ENCODE peak calls at places on chromosome 13, in nine cellular contexts. B, K, V, X, U, N, I, Z and L are unnamed samples. For H3K4me1, the result is how much of the 10 kb centered on the place peaks cover.

GRCh38 chr13:99436013-99436412 is 65.3 kb upstream of the TM9SF2 start:
- DNase-seq in B (no peak), K (no peak), V (no peak), X (no peak), U (peak), N (no peak), I (no peak), Z (no peak), L (no peak)

GRCh38 chr13:31242342-31242741 is 42.6 kb downstream of the B3GLCT start:
- DNase-seq in B (no peak), K (no peak), V (no peak), X (no peak), U (no peak), N (no peak), I (no peak), Z (no peak), L (no peak)

GRCh38 chr13:105918842-105919741 is 616.4 kb downstream of the EFNB2 start:
- DNase-seq in B (peak), K (no peak), V (peak), X (no peak), U (peak), N (no peak), I (peak), Z (peak), L (no peak)

GRCh38 chr13:67224148-67224846 is 5.8 kb downstream of the PCDH9 start:
- DNase-seq in B (peak), K (peak), V (peak), X (peak), U (peak), N (peak), I (peak), Z (peak), L (no peak)

GRCh38 chr13:75264611-75265010 is 217.4 kb downstream of the TBC1D4 start:
- DNase-seq in B (no peak), K (no peak), V (no peak), X (no peak), U (no peak), N (no peak), I (no peak), Z (no peak), L (peak)

GRCh38 chr13:26976336-26976735 is 195.3 kb downstream of the USP12 start:
- DNase-seq in B (no peak), K (no peak), V (no peak), X (no peak), U (no peak), N (no peak), I (no peak), Z (no peak), L (no peak)

GRCh38 chr13:69331245-69331644 is 776.4 kb upstream of the ATXN8OS start:
- DNase-seq in B (no peak), K (no peak), V (no peak), X (no peak), U (no peak), N (no peak), I (no peak), Z (no peak), L (no peak)

GRCh38 chr13:93231867-93232266 is 5.3 kb downstream of the GPC6 start:
- DNase-seq in B (no peak), K (no peak), V (no peak), X (no peak), U (no peak), N (no peak), I (no peak), Z (no peak), L (no peak)

GRCh38 chr13:57640582-57640981 is 9.0 kb downstream of the PCDH17 start:
- DNase-seq in B (no peak), K (no peak), V (no peak), X (no peak), U (no peak), N (no peak), I (no peak), Z (no peak), L (no peak)

GRCh38 chr13:102089177-102089576 is 312.7 kb downstream of the FGF14 start:
- DNase-seq in B (no peak), K (no peak), V (no peak), X (no peak), U (no peak), N (no peak), I (no peak), Z (no peak), L (no peak)

GRCh38 chr13:74270018-74270417 is 135.8 kb upstream of the KLF12 start:
- DNase-seq in B (no peak), K (no peak), V (no peak), X (no peak), U (peak), N (no peak), I (peak), Z (no peak), L (no peak)

GRCh38 chr13:29707876-29708543 is 112.5 kb upstream of the SLC7A1 start:
- DNase-seq in B (no peak), K (no peak), V (peak), X (no peak), U (peak), N (peak), I (peak), Z (peak), L (no peak)

GRCh38 chr13:95275322-95276118 is 25.7 kb downstream of the ABCC4 start:
- DNase-seq in B (no peak), K (no peak), V (no peak), X (no peak), U (no peak), N (no peak), I (no peak), Z (peak), L (no peak)

GRCh38 chr13:75745387-75745786 is 109.3 kb downstream of the LMO7 start:
- DNase-seq in B (no peak), K (no peak), V (no peak), X (no peak), U (no peak), N (no peak), I (no peak), Z (no peak), L (no peak)

GRCh38 chr13:47680752-47681151 is 320.3 kb downstream of the SUCLA2 start:
- DNase-seq in B (no peak), K (no peak), V (no peak), X (no peak), U (peak), N (no peak), I (peak), Z (no peak), L (no peak)

GRCh38 chr13:26787961-26788360 is 27.4 kb upstream of the GPR12 start:
- DNase-seq in B (no peak), K (no peak), V (no peak), X (no peak), U (no peak), N (no peak), I (no peak), Z (no peak), L (no peak)

GRCh38 chr13:72072223-72072622 is 205.2 kb upstream of the DACH1 start:
- DNase-seq in B (no peak), K (no peak), V (no peak), X (no peak), U (no peak), N (no peak), I (no peak), Z (no peak), L (no peak)

GRCh38 chr13:99087954-99088491 is 110.2 kb upstream of the DOCK9 start:
- DNase-seq in B (no peak), K (no peak), V (no peak), X (no peak), U (no peak), N (peak), I (no peak), Z (no peak), L (no peak)

GRCh38 chr13:86922936-86923335 is 748.2 kb upstream of the SLITRK5 start:
- DNase-seq in B (no peak), K (no peak), V (no peak), X (no peak), U (no peak), N (no peak), I (peak), Z (no peak), L (no peak)

GRCh38 chr13:110683921-110684320 is 22.0 kb downstream of the CARS2 start:
- DNase-seq in B (no peak), K (no peak), V (no peak), X (peak), U (no peak), N (no peak), I (no peak), Z (no peak), L (no peak)

GRCh38 chr13:110684388-110685056 is 21.4 kb downstream of the CARS2 start:
- DNase-seq in B (no peak), K (no peak), V (no peak), X (peak), U (no peak), N (no peak), I (no peak), Z (no peak), L (no peak)

GRCh38 chr13:110681868-110682550 is 23.9 kb downstream of the CARS2 start:
- DNase-seq in B (no peak), K (no peak), V (no peak), X (peak), U (no peak), N (no peak), I (no peak), Z (no peak), L (no peak)

GRCh38 chr13:110682746-110683145 is 23.2 kb downstream of the CARS2 start:
- DNase-seq in B (no peak), K (no peak), V (no peak), X (peak), U (no peak), N (no peak), I (no peak), Z (no peak), L (no peak)

DNA sequence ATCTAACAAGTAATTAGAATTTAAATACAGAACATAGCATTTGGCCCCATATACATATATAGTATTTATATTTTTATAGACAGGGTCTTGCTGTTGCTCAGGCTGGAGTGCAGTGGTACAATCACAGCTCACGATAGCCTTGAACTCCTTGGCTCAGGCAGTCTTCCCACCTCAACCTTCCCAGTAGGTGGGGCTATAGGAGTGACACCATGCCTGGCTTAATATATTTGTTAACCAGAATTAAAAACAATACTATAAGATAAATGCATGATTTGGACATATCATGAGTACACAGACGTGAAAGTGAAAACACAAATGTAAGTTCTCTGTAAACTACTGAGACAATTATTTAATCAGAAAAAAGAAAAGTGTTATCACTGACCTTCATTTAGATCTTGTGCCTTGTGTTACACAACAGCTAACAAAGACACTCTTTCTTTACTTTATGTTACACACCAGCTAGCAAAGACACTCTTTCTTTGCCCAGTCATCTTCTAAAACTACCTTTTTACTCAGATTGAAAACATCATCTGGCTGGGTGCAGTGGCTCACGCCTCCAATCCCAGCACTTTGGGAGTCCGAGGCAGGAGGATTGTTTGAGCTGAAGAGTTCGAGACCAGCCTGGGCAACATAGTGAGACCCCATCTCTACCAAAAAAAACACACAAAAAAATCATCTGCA is 22.6 kb downstream of the CARS2 start:
- DNase-seq in B (no peak), K (no peak), V (no peak), X (peak), U (peak), N (peak), I (peak), Z (no peak), L (no peak)
- TF ChIP-seq CTCF in B (peak), K (no peak), V (peak), X (no peak), U (peak), N (peak), I (peak), Z (peak), L (peak)

GRCh38 chr13:25699056-25699455 is 327.3 kb downstream of the ATP8A2 start:
- DNase-seq in B (no peak), K (no peak), V (no peak), X (no peak), U (no peak), N (no peak), I (no peak), Z (no peak), L (no peak)
- H3K27ac ChIP-seq in B (no peak), K (no peak), V (no peak), X (no peak), U (no peak), N (no peak), I (no peak), Z (no peak), L (no peak)

GRCh38 chr13:113843063-113843654 is 20.7 kb downstream of the GAS6 start:
- DNase-seq in B (no peak), K (no peak), V (no peak), X (no peak), U (no peak), N (no peak), I (no peak), Z (no peak), L (no peak)

GRCh38 chr13:113842336-113843062 is 21.4 kb downstream of the GAS6 start:
- DNase-seq in B (no peak), K (no peak), V (no peak), X (no peak), U (no peak), N (no peak), I (no peak), Z (no peak), L (no peak)

GRCh38 chr13:113839536-113840204 is 24.2 kb downstream of the GAS6 start:
- DNase-seq in B (no peak), K (no peak), V (peak), X (no peak), U (no peak), N (no peak), I (no peak), Z (peak), L (no peak)

GRCh38 chr13:113840541-113841354 is 23.1 kb downstream of the GAS6 start:
- DNase-seq in B (no peak), K (no peak), V (no peak), X (no peak), U (no peak), N (no peak), I (no peak), Z (no peak), L (no peak)

GRCh38 chr13:113841355-113841653 is 22.6 kb downstream of the GAS6 start:
- DNase-seq in B (no peak), K (no peak), V (no peak), X (no peak), U (no peak), N (no peak), I (no peak), Z (no peak), L (no peak)
- H3K4me1 ChIP-seq in B (under half), K (under half), V (under half), X (under half), U (half or more), N (half or more), I (under half), Z (under half), L (half or more)

GRCh38 chr13:111130111-111130508 is 15.0 kb downstream of the ARHGEF7 start:
- DNase-seq in B (no peak), K (no peak), V (no peak), X (no peak), U (no peak), N (no peak), I (no peak), Z (no peak), L (no peak)
- TF ChIP-seq CTCF in B (no peak), K (no peak), V (no peak), X (no peak), U (no peak), N (no peak), I (no peak), Z (no peak), L (no peak)

DNA sequence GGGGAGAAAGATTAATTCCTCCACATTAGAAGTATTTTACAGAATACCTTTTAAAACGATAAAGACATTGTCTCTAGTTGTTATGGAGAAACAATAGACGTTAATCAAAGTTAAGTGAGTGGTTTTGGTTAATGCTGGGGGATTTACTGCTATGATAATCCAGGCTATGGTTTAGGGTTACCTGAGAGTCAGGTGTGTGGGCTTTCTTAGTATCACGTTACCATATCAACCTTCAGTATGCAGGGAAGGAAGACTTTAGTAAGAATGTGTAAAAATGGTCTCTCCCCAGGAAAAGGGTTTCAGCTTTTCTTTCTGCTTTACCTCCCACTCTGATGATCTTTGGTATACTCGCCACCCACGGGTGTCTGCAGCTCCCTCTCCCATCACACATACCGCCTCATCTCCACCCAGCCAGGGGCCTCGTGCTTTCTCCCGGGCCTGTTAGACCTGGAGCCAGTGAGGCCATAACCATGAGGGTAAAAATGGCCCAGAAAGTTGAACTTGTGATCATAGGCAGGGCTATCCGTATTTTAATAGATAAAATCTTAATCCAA is 45.6 kb upstream of the WDFY2 start:
- DNase-seq in B (no peak), K (no peak), V (no peak), X (no peak), U (no peak), N (no peak), I (no peak), Z (no peak), L (no peak)
- H3K27ac ChIP-seq in B (no peak), K (no peak), V (no peak), X (no peak), U (no peak), N (no peak), I (no peak), Z (no peak), L (peak)

DNA sequence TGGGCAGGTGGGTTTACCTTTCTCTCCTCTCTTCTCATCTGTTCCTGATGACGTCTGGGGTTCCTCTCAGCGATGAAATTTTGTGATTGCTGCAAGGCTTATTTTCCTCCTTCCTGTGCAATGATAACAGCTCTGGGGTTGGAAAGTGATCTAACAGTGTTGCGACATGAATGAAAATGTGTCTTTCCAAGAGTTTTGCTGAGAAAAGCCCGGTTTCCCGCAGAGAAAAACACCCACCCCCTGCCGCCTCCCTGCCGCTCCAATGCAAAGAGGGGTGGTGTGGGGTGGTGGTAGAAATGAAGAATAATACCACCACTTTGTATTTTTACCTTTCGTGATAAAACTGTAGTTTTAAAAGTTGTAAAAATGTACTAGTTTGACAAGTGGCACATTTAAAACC is 232.0 kb downstream of the OLFM4 start:
- DNase-seq in B (no peak), K (no peak), V (no peak), X (no peak), U (no peak), N (no peak), I (no peak), Z (no peak), L (no peak)
- H3K4me1 ChIP-seq in B (under half), K (under half), V (under half), X (under half), U (under half), N (under half), I (under half), Z (under half), L (under half)

GRCh38 chr13:39049274-39049673 is 11.0 kb downstream of the NHLRC3 start:
- DNase-seq in B (no peak), K (no peak), V (no peak), X (no peak), U (no peak), N (no peak), I (no peak), Z (no peak), L (no peak)

GRCh38 chr13:39054112-39054511 is 15.9 kb downstream of the NHLRC3 start:
- DNase-seq in B (no peak), K (no peak), V (no peak), X (no peak), U (no peak), N (no peak), I (no peak), Z (no peak), L (no peak)

GRCh38 chr13:39048806-39049205 is 10.6 kb downstream of the NHLRC3 start:
- DNase-seq in B (no peak), K (no peak), V (no peak), X (no peak), U (no peak), N (no peak), I (no peak), Z (no peak), L (no peak)

GRCh38 chr13:39052944-39053343 is 14.7 kb downstream of the NHLRC3 start:
- DNase-seq in B (no peak), K (no peak), V (no peak), X (no peak), U (no peak), N (no peak), I (no peak), Z (no peak), L (no peak)

DNA sequence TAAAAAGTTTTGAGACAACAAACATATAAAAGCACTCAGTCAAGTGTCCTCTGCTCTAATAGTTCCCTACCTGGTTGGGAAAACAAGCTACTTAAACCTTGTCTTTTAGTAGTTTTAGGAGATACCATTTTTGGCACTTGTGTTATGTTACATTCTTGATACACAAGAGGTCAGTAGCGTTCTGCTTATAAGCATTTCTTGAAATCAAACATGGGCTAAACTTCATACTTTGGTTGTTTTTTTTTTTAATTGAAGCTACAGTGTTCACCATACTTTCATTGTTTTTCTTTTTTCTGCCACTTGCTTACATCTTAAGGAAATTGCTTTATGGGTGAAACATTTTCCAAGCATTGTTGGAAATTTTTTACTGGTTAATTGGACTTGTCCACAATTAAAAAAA is 12.9 kb downstream of the NHLRC3 start:
- DNase-seq in B (no peak), K (no peak), V (no peak), X (no peak), U (peak), N (no peak), I (peak), Z (no peak), L (no peak)
- TF ChIP-seq CTCF in B (no peak), K (peak), V (no peak), X (peak), U (peak), N (no peak), I (peak), Z (no peak), L (peak)

GRCh38 chr13:43572601-43573360 is 214.0 kb downstream of the ENOX1 start:
- DNase-seq in B (no peak), K (no peak), V (no peak), X (no peak), U (peak), N (no peak), I (peak), Z (no peak), L (peak)

GRCh38 chr13:43573361-43573740 is 213.4 kb downstream of the ENOX1 start:
- DNase-seq in B (no peak), K (no peak), V (no peak), X (no peak), U (peak), N (no peak), I (no peak), Z (no peak), L (no peak)

GRCh38 chr13:43569688-43570087 is 217.1 kb downstream of the ENOX1 start:
- DNase-seq in B (no peak), K (no peak), V (no peak), X (no peak), U (no peak), N (no peak), I (no peak), Z (no peak), L (no peak)

GRCh38 chr13:43564941-43565340 is 221.8 kb downstream of the ENOX1 start:
- DNase-seq in B (no peak), K (no peak), V (no peak), X (no peak), U (no peak), N (no peak), I (no peak), Z (no peak), L (peak)

GRCh38 chr13:43567608-43568007 is 219.2 kb downstream of the ENOX1 start:
- DNase-seq in B (no peak), K (no peak), V (no peak), X (no peak), U (peak), N (no peak), I (peak), Z (no peak), L (no peak)
- H3K27ac ChIP-seq in B (no peak), K (no peak), V (no peak), X (no peak), U (no peak), N (no peak), I (no peak), Z (no peak), L (peak)